ENCODE peak calls at places on chromosomes 1 and 21, in five cellular contexts. X, S, K, V and Z are unnamed samples.

GRCh38 chr1:147611021-147611426 is 59.3 kb downstream of the ACP6 start:
- DNase-seq in S (no peak), K (no peak), V (no peak), X (no peak), Z (no peak)

GRCh38 chr21:36211660-36212512 is 55.3 kb downstream of the DOP1B start:
- DNase-seq in K (no peak), S (peak; percentile 21), X (no peak), V (peak; percentile 93), Z (no peak)

GRCh38 chr21:43865471-43866181 is 603 bp downstream of the AGPAT3 start:
- DNase-seq in V (peak; percentile 15), S (peak; percentile 91), X (peak; percentile 76), K (peak; percentile 48), Z (no peak)

GRCh38 chr1:167701510-167701909 is 20.3 kb upstream of the MPZL1 start:
- DNase-seq in X (no peak), V (no peak), S (no peak), K (no peak), Z (no peak)

GRCh38 chr1:78143152-78143551 is 97.4 kb downstream of the GIPC2 start:
- DNase-seq in S (no peak), X (no peak), V (no peak), K (no peak), Z (no peak)

GRCh38 chr1:180917306-180918065 is 4.8 kb downstream of the KIAA1614 start:
- DNase-seq in S (no peak), K (no peak), X (no peak), V (peak; percentile 15), Z (no peak)

GRCh38 chr1:42936309-42937078 is 22.2 kb downstream of the SLC2A1 start:
- DNase-seq in K (peak; percentile 9), S (peak; percentile 81), V (peak; percentile 71), X (no peak), Z (no peak)

GRCh38 chr1:163055531-163055930 is 13.6 kb upstream of the RGS4 start:
- DNase-seq in X (no peak), K (no peak), V (no peak), S (no peak), Z (no peak)

GRCh38 chr1:64663654-64664053 is 81.2 kb upstream of the RAVER2 start:
- DNase-seq in S (no peak), X (no peak), V (peak; percentile 7), K (no peak), Z (no peak)

GRCh38 chr1:191929383-191929782 is 228.9 kb upstream of the RGS18 start:
- DNase-seq in V (no peak), K (no peak), S (no peak), X (no peak), Z (no peak)

GRCh38 chr1:3463408-3463811 is 8.9 kb downstream of the ARHGEF16 start:
- DNase-seq in K (no peak), V (no peak), X (peak; percentile 15), S (peak; percentile 59), Z (no peak)

GRCh38 chr1:94336991-94337390 is 81.2 kb upstream of the ABCD3 start:
- DNase-seq in X (no peak), S (no peak), K (no peak), V (no peak), Z (no peak)

GRCh38 chr1:155166373-155167165 is 6.5 kb downstream of the KRTCAP2 start:
- DNase-seq in K (no peak), X (peak; percentile 72), S (peak; percentile 86), V (no peak), Z (peak; percentile 86)

GRCh38 chr1:203302461-203302860 is 2.9 kb upstream of the BTG2 start:
- DNase-seq in X (no peak), V (no peak), S (no peak), K (no peak), Z (no peak)

GRCh38 chr1:150995896-150996295 is 10.8 kb downstream of the MINDY1 start:
- DNase-seq in X (no peak), S (no peak), V (no peak), K (peak; percentile 40), Z (no peak)

GRCh38 chr1:227758366-227758765 is 23.1 kb downstream of the SNAP47 start:
- DNase-seq in V (no peak), X (no peak), K (no peak), S (no peak), Z (no peak)

GRCh38 chr1:233509596-233509995 is 104.3 kb upstream of the KCNK1 start:
- DNase-seq in S (no peak), K (no peak), V (no peak), X (no peak), Z (no peak)

GRCh38 chr1:88922214-88922613 is 30.8 kb upstream of the GTF2B start:
- DNase-seq in X (no peak), K (no peak), V (no peak), S (no peak), Z (no peak)

GRCh38 chr1:147077936-147078605 is 94.2 kb downstream of the PRKAB2 start:
- DNase-seq in V (no peak), S (no peak), X (no peak), K (no peak), Z (no peak)

GRCh38 chr21:44267655-44268142 is 6.0 kb upstream of the DNMT3L start:
- DNase-seq in S (peak; percentile 75), X (no peak), V (no peak), K (no peak), Z (no peak)

GRCh38 chr21:38809170-38809878 is 3.6 kb downstream of the ETS2 start:
- DNase-seq in V (no peak), S (no peak), K (no peak), X (no peak), Z (no peak)

GRCh38 chr21:43361493-43362296 is 65.2 kb downstream of the SIK1 start:
- DNase-seq in S (peak; percentile 87), K (no peak), X (peak; percentile 43), V (peak; percentile 79), Z (peak; percentile 16)

GRCh38 chr1:226985839-226986463 is 45.9 kb downstream of the COQ8A start:
- DNase-seq in X (no peak), S (peak; percentile 58), V (no peak), K (no peak), Z (no peak)

GRCh38 chr1:3708696-3709246 is 43.5 kb upstream of the CCDC27 start:
- DNase-seq in X (no peak), K (peak; percentile 34), V (no peak), S (no peak), Z (no peak)

GRCh38 chr21:21383126-21383525 is 384.9 kb downstream of the NCAM2 start:
- DNase-seq in V (peak; percentile 11), K (no peak), X (no peak), S (no peak), Z (no peak)

GRCh38 chr1:185971688-185972087 is 237.5 kb downstream of the HMCN1 start:
- DNase-seq in K (no peak), X (no peak), S (no peak), V (peak; percentile 86), Z (no peak)

GRCh38 chr1:229539868-229540506 is 18.5 kb downstream of the ABCB10 start:
- DNase-seq in V (no peak), K (no peak), S (no peak), X (peak; percentile 21), Z (no peak)

GRCh38 chr1:165843304-165843703 is 15.9 kb downstream of the UCK2 start:
- DNase-seq in V (peak; percentile 58), S (no peak), K (no peak), X (no peak), Z (no peak)

GRCh38 chr1:36199934-36200741 is 24.1 kb upstream of the THRAP3 start:
- DNase-seq in S (no peak), V (peak; percentile 60), X (no peak), K (peak; percentile 47), Z (no peak)

GRCh38 chr1:190679444-190679843 is 201.8 kb upstream of the BRINP3 start:
- DNase-seq in X (no peak), S (no peak), V (no peak), K (no peak), Z (peak; percentile 54)

GRCh38 chr1:73804935-73805334 is 393.0 kb downstream of the LRRIQ3 start:
- DNase-seq in S (no peak), V (no peak), X (no peak), K (no peak), Z (no peak)

GRCh38 chr1:151443846-151444790 is 15.2 kb downstream of the POGZ start:
- DNase-seq in V (peak; percentile 86), X (no peak), S (no peak), K (peak; percentile 68), Z (peak; percentile 84)

GRCh38 chr1:82565546-82565945 is 764.8 kb downstream of the ADGRL2 start:
- DNase-seq in K (no peak), V (peak; percentile 1), S (no peak), X (no peak), Z (peak; percentile 94)

GRCh38 chr1:181396171-181396670 is 87.1 kb upstream of the CACNA1E start:
- DNase-seq in S (no peak), K (no peak), X (no peak), V (no peak), Z (no peak)

GRCh38 chr1:180309338-180309737 is 79.3 kb downstream of the LHX4 start:
- DNase-seq in S (no peak), K (no peak), X (no peak), V (peak; percentile 74), Z (no peak)

GRCh38 chr1:184310157-184310819 is 76.5 kb upstream of the C1orf21 start:
- DNase-seq in X (no peak), K (peak; percentile 39), V (no peak), S (no peak), Z (no peak)
- H3K27ac ChIP-seq in X (no peak overlapping the region), K (peak overlapping the region; percentile 51), V (no peak overlapping the region), S (no peak overlapping the region), Z (no peak overlapping the region)

GRCh38 chr21:28745131-28746055 is 247.3 kb downstream of the LTN1 start:
- DNase-seq in X (peak; percentile 63), K (peak; percentile 77), S (peak; percentile 77), V (peak; percentile 94), Z (peak; percentile 85)
- H3K4me3 ChIP-seq in X (peak overlapping the region; percentile 56), K (peak overlapping the region; percentile 7), S (peak overlapping the region; percentile 65), V (peak overlapping the region; percentile 38), Z (peak overlapping the region; percentile 51)

DNA sequence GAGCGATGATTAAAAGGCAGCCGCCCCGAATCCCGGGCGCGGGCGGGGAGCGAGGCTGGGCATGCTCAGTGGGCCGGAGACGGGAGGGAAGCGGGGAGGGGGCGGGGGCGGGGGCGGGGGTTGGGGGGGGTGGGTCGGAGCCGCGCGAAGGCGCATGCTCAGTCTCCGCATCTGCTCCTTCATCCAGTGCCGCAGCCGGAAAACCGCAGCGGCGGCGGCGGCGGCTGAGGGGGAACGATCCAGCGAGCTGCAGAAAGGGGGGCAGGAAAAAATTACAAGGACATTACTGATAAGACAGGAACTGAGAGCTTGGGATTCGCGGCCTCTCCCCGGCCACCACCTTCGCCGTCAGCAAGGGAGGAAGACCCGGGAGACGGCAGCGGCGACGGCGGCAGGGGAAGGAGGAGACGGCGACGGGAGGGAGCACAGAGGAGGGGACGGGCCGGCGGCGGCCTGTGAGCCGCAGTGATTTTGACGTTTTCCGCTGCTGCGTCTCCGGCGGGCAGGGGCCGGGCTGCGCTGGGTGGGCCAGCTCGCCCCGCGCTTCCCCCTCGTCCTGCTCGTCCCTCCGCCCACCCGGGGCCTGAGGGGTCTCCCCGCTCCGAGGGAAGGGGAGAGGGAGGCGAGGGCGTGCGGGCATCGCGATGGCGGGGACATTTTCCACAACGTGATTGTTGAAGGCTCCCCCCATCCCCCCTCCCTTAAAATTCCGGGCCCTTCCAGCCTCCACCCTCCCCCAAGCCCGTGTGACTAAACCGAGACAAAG is at the start of gene CAMSAP2:
- DNase-seq in X (peak; percentile 91), K (peak; percentile 83), S (peak; percentile 91), V (peak; percentile 86), Z (peak; percentile 90)
- TF ChIP-seq POLR2A in X (peak; percentile 85), K (peak; percentile 71), S (peak; percentile 62), V (peak; percentile 79), Z (peak; percentile 81)

GRCh38 chr1:32427264-32427963 is 33.2 kb upstream of the BSDC1 start:
- DNase-seq in X (no peak), S (no peak), K (no peak), V (no peak), Z (no peak)

GRCh38 chr1:32426489-32427255 is 32.4 kb upstream of the BSDC1 start:
- DNase-seq in S (no peak), V (no peak), X (no peak), K (no peak), Z (no peak)

GRCh38 chr1:32431736-32432400 is 33.0 kb upstream of the ZBTB8B start:
- DNase-seq in X (no peak), V (no peak), K (no peak), S (no peak), Z (no peak)
- H3K27ac ChIP-seq in X (no peak overlapping the region), V (no peak overlapping the region), K (no peak overlapping the region), S (no peak overlapping the region), Z (no peak overlapping the region)